ENCODE peak calls at places on chromosome 12, in four cellular contexts. M is K562, V is HepG2, P is GM12878. X is an unnamed sample.
A peak's percentile ranks its signal among the peaks of the same experiment; 100 is the strongest.

GRCh38 chr12:20007331-20007730 is 361.0 kb upstream of the PDE3A start:
- DNase-seq in M (no peak), V (no peak), P (no peak), X (no peak)

GRCh38 chr12:51070004-51070403 is 13.4 kb downstream of the CSRNP2 start:
- DNase-seq in V (peak; percentile 50), P (no peak), M (peak; percentile 45), X (no peak)

GRCh38 chr12:5904969-5905368 is 40.1 kb downstream of the ANO2 start:
- DNase-seq in V (no peak), P (no peak), M (no peak), X (no peak)

GRCh38 chr12:14845350-14845750 is 2.0 kb upstream of the ART4 start:
- DNase-seq in V (peak; percentile 56), P (no peak), M (peak; percentile 58), X (no peak)

GRCh38 chr12:28770329-28770728 is 378.7 kb upstream of the FAR2 start:
- DNase-seq in M (no peak), V (no peak), P (no peak), X (no peak)

GRCh38 chr12:115046805-115047204 is 362.8 kb upstream of the TBX3 start:
- DNase-seq in V (no peak), P (no peak), M (no peak), X (no peak)

GRCh38 chr12:15603461-15604085 is 185.6 kb downstream of the EPS8 start:
- DNase-seq in V (peak; percentile 13), M (no peak), P (no peak), X (no peak)

GRCh38 chr12:29547151-29547561 is 49.7 kb upstream of the OVCH1 start:
- DNase-seq in M (no peak), P (no peak), V (no peak), X (no peak)

GRCh38 chr12:39990122-39991101 is 115.5 kb downstream of the SLC2A13 start:
- DNase-seq in V (peak; percentile 28), M (peak; percentile 69), P (peak; percentile 9), X (peak; percentile 10)

GRCh38 chr12:25958254-25959068 is at the start of gene RASSF8:
- DNase-seq in M (peak; percentile 64), V (peak; percentile 23), P (no peak), X (peak; percentile 79)

GRCh38 chr12:663293-663871 is at the start of gene NINJ2:
- DNase-seq in V (no peak), P (no peak), M (no peak), X (no peak)

GRCh38 chr12:27207626-27208413 is 36.3 kb upstream of the STK38L start:
- DNase-seq in V (no peak), P (peak; percentile 93), M (no peak), X (no peak)

GRCh38 chr12:110073049-110073831 is 24.9 kb upstream of the C12orf76 start:
- DNase-seq in M (no peak), P (no peak), V (no peak), X (no peak)

GRCh38 chr12:49288922-49289555 is 5.9 kb upstream of the PRPH start:
- DNase-seq in V (no peak), M (no peak), P (no peak), X (no peak)

GRCh38 chr12:115042341-115042740 is 358.4 kb upstream of the TBX3 start:
- DNase-seq in P (no peak), V (no peak), M (no peak), X (no peak)

GRCh38 chr12:13094349-13094748 is 9.1 kb downstream of the GSG1 start:
- DNase-seq in M (no peak), V (no peak), P (no peak), X (no peak)
- TF ChIP-seq RFX5 in M (no peak), V (no peak), P (no peak), X (no peak)

GRCh38 chr12:55688716-55689655 is 18.7 kb downstream of the ITGA7 start:
- DNase-seq in V (no peak), M (no peak), P (no peak), X (no peak)
- TF ChIP-seq HDAC6 in V (no peak), M (no peak), P (no peak), X (no peak)

GRCh38 chr12:96698521-96698920 is 208.5 kb upstream of the NEDD1 start:
- DNase-seq in P (no peak), V (peak; percentile 6), M (peak; percentile 8), X (no peak)

GRCh38 chr12:96698965-96699364 is 208.1 kb upstream of the NEDD1 start:
- DNase-seq in V (no peak), M (peak; percentile 20), P (no peak), X (no peak)
- TF ChIP-seq RFX5 in V (no peak), M (no peak), P (no peak), X (no peak)

DNA sequence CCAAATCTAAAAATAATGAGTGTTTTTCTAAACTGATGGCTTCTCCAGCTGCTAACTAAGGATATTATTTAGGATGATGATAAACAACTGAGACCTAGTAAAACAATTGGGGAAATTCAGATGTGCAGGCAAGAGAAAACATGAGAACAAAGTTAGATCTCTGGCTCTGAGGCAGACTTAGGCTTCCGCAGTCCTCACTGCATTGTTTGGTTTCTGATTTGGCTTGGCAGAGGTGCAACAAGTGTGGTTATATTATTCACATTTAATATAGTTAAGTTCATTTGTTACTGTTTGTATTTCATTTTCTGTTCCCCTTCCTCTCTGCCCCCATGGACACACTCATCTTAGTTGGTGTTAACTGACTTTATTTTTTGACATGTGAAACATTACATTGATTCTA is 30.2 kb upstream of the NR1H4 start:
- DNase-seq in P (no peak), V (no peak), M (no peak), X (no peak)
- TF ChIP-seq HDAC6 in P (no peak), V (no peak), M (no peak), X (no peak)

GRCh38 chr12:106301611-106302321 is 767 bp upstream of the TCP11L2 start:
- DNase-seq in P (peak; percentile 53), V (no peak), M (peak; percentile 97), X (peak; percentile 39)

GRCh38 chr12:106304001-106304421 is 1.5 kb downstream of the TCP11L2 start:
- DNase-seq in P (no peak), V (no peak), M (no peak), X (no peak)

GRCh38 chr12:106301241-106301610 is 1.3 kb upstream of the TCP11L2 start:
- DNase-seq in P (no peak), V (no peak), M (no peak), X (no peak)

GRCh38 chr12:106303202-106303820 is 778 bp downstream of the TCP11L2 start:
- DNase-seq in M (peak; percentile 66), P (no peak), V (peak; percentile 62), X (no peak)

GRCh38 chr12:106302401-106303201 is at the start of gene TCP11L2:
- DNase-seq in V (peak; percentile 49), M (peak; percentile 87), P (no peak), X (peak; percentile 92)
- TF ChIP-seq RFX5 in V (no peak), M (no peak), P (no peak), X (no peak)

GRCh38 chr12:54082402-54082892 is 28.8 kb downstream of the HOXC4 start:
- DNase-seq in P (no peak), V (no peak), M (peak; percentile 86), X (no peak)
- TF ChIP-seq HDAC6 in P (no peak), V (no peak), M (no peak), X (no peak)

GRCh38 chr12:67648306-67649164 is at the start of gene DYRK2:
- DNase-seq in V (peak; percentile 29), M (peak; percentile 84), P (no peak), X (peak; percentile 19)

GRCh38 chr12:67651380-67651695 is 2.8 kb downstream of the DYRK2 start:
- DNase-seq in M (no peak), V (peak; percentile 4), P (no peak), X (no peak)

GRCh38 chr12:67649165-67650126 is 901 bp downstream of the DYRK2 start:
- DNase-seq in M (peak; percentile 27), V (no peak), P (no peak), X (peak; percentile 50)

GRCh38 chr12:67650528-67651379 is 2.2 kb downstream of the DYRK2 start:
- DNase-seq in M (no peak), P (no peak), V (no peak), X (no peak)

GRCh38 chr12:67650127-67650495 is 1.6 kb downstream of the DYRK2 start:
- DNase-seq in M (peak; percentile 10), V (no peak), P (no peak), X (no peak)
- TF ChIP-seq RFX5 in M (no peak), V (no peak), P (no peak), X (no peak)

GRCh38 chr12:111405856-111406473 is at the start of gene SH2B3:
- DNase-seq in V (no peak), P (no peak), M (no peak), X (no peak)
- TF ChIP-seq HDAC6 in V (no peak), P (peak; percentile 55), M (no peak), X (no peak)